ENCODE peak calls at places on chromosomes 3 and 15, in eight cellular contexts. G is GM13977; M is germinal center; X is astrocyte of the cerebellum; J is stomach; E is activated B cell treated with CpG ODN at 0.5 μM for 24 hours; C is stimulated activated CD4-positive, alpha-beta T cell treated with anti-CD3 and anti-CD28 coated beads, Interleukin-1b, Interleukin-23, amount 100 ng/mL, for 1 hour; K is GOT3. H is an unnamed sample.

GRCh38 chr3:10548997-10549396 is 43.6 kb upstream of the ATP2B2 start:
- DNase-seq in G (no peak), M (no peak), X (no peak), J (no peak), E (no peak), C (no peak), K (no peak), H (no peak)

GRCh38 chr3:119443179-119443578 is 20.2 kb downstream of the TMEM39A start:
- DNase-seq in G (no peak), M (no peak), X (no peak), J (no peak), E (no peak), C (no peak), K (no peak), H (no peak)

GRCh38 chr3:112351036-112351435 is 18.1 kb downstream of the CD200 start:
- DNase-seq in G (no peak), M (no peak), X (no peak), J (no peak), E (no peak), C (no peak), K (no peak), H (no peak)

GRCh38 chr15:29244544-29244943 is 25.1 kb downstream of the NSMCE3 start:
- DNase-seq in G (no peak), M (no peak), X (no peak), J (no peak), E (no peak), C (no peak), K (no peak), H (no peak)

GRCh38 chr3:67605377-67605776 is 49.0 kb downstream of the SUCLG2 start:
- DNase-seq in G (no peak), M (no peak), X (peak; percentile 62), J (no peak), E (no peak), C (no peak), K (no peak), H (no peak)

GRCh38 chr3:188497021-188497420 is 343.1 kb downstream of the LPP start:
- DNase-seq in G (no peak), M (no peak), X (no peak), J (no peak), E (no peak), C (no peak), K (no peak), H (no peak)

GRCh38 chr3:139016430-139017048 is 4.2 kb downstream of the PRR23B start:
- DNase-seq in G (no peak), M (no peak), X (no peak), J (no peak), E (no peak), C (no peak), K (no peak), H (no peak)

GRCh38 chr3:42849017-42849416 is 26.7 kb downstream of the CYP8B1 start:
- DNase-seq in G (no peak), M (no peak), X (no peak), J (no peak), E (no peak), C (no peak), K (no peak), H (no peak)

GRCh38 chr3:187973977-187974856 is 179.7 kb upstream of the LPP start:
- DNase-seq in G (peak; percentile 12), M (no peak), X (no peak), J (no peak), E (no peak), C (no peak), K (no peak), H (no peak)

GRCh38 chr15:32669870-32670623 is 28.5 kb downstream of the SCG5 start:
- DNase-seq in G (no peak), M (no peak), X (no peak), J (no peak), E (no peak), C (no peak), K (no peak), H (no peak)

GRCh38 chr15:68372291-68372811 is 59.6 kb downstream of the ITGA11 start:
- DNase-seq in G (no peak), M (no peak), X (peak; percentile 45), J (no peak), E (no peak), C (no peak), K (no peak), H (no peak)

GRCh38 chr15:31267161-31268107 is 59.2 kb upstream of the KLF13 start:
- DNase-seq in G (no peak), M (no peak), X (no peak), J (peak; percentile 32), E (peak; percentile 15), C (no peak), K (no peak), H (no peak)

GRCh38 chr3:129184396-129184656 is 630 bp upstream of the CNBP start:
- DNase-seq in G (peak; percentile 48), M (no peak), X (no peak), J (no peak), E (no peak), C (no peak), K (no peak), H (peak; percentile 43)

H was measured in left cardiac atrium.